ENCODE peak calls at places on chromosomes 13 and 19, in seven cellular contexts. Z, G, X, E, C, A and T are unnamed samples.

GRCh38 chr13:97194473-97194872 is 27.7 kb upstream of the MBNL2 start:
- DNase-seq in Z (no peak), G (peak; percentile 4), X (no peak), E (no peak), C (no peak), A (no peak), T (no peak)

GRCh38 chr19:41877916-41878905 is 1.1 kb downstream of the CD79A start:
- DNase-seq in Z (no peak), G (no peak), X (no peak), E (no peak), C (no peak), A (no peak), T (no peak)

GRCh38 chr13:60663788-60664187 is 266.8 kb downstream of the TDRD3 start:
- DNase-seq in Z (no peak), G (no peak), X (no peak), E (no peak), C (no peak), A (no peak), T (no peak)

GRCh38 chr19:54684537-54684936 is 21.8 kb downstream of the LILRB4 start:
- DNase-seq in Z (no peak), G (no peak), X (no peak), E (no peak), C (no peak), A (no peak), T (peak; percentile 96)

GRCh38 chr13:61774903-61775302 is 359.3 kb upstream of the PCDH20 start:
- DNase-seq in Z (no peak), G (no peak), X (no peak), E (no peak), C (no peak), A (no peak), T (no peak)

GRCh38 chr19:55262359-55262758 is 3.5 kb upstream of the PPP6R1 start:
- DNase-seq in Z (no peak), G (no peak), X (no peak), E (no peak), C (no peak), A (no peak), T (no peak)

GRCh38 chr19:4979211-4979807 is 10.4 kb downstream of the KDM4B start:
- DNase-seq in Z (no peak), G (no peak), X (no peak), E (no peak), C (no peak), A (no peak), T (no peak)

GRCh38 chr13:73072501-73072900 is 13.7 kb downstream of the KLF5 start:
- DNase-seq in Z (no peak), G (no peak), X (no peak), E (no peak), C (no peak), A (no peak), T (no peak)